ENCODE peak calls at places on chromosomes 3 and 15, in nine cellular contexts. U, K, N, C, I, E, V, W and A are unnamed samples. For H3K36me3, the result is how much of the 10 kb centered on the place peaks cover.

GRCh38 chr15:85890620-85890980 is 95.9 kb upstream of the KLHL25 start:
- DNase-seq in V (no peak), U (no peak), I (no peak), K (no peak), N (no peak), C (no peak), E (no peak), W (no peak), A (no peak)

GRCh38 chr3:98754483-98754882 is 8.7 kb upstream of the ST3GAL6 start:
- DNase-seq in E (no peak), N (no peak), W (no peak), K (no peak), C (no peak), V (no peak), I (no peak), U (no peak), A (no peak)

GRCh38 chr3:126654571-126655393 is at the start of gene TXNRD3:
- DNase-seq in W (peak), E (no peak), N (peak), I (peak), V (peak), K (peak), U (peak), C (peak), A (peak)

GRCh38 chr3:188818282-188818681 is 353.5 kb upstream of the TPRG1 start:
- DNase-seq in I (no peak), U (no peak), C (no peak), N (no peak), E (no peak), V (no peak), W (no peak), K (no peak), A (no peak)

GRCh38 chr15:56051700-56052099 is 58.3 kb upstream of the NEDD4 start:
- DNase-seq in N (no peak), W (no peak), U (no peak), I (no peak), C (no peak), E (no peak), V (no peak), K (no peak), A (no peak)

GRCh38 chr15:89211678-89212170 is 9.7 kb downstream of the RLBP1 start:
- DNase-seq in E (no peak), N (no peak), I (no peak), U (no peak), C (no peak), W (no peak), V (no peak), K (no peak), A (no peak)

GRCh38 chr15:89206908-89207331 is 14.5 kb downstream of the RLBP1 start:
- DNase-seq in C (peak), W (peak), N (peak), V (peak), E (peak), I (peak), U (peak), K (peak), A (peak)

GRCh38 chr3:190811775-190812480 is 50.6 kb downstream of the GMNC start:
- DNase-seq in V (peak), N (peak), U (peak), K (no peak), C (no peak), I (no peak), E (no peak), W (no peak), A (peak)

GRCh38 chr3:128459451-128459820 is 7.3 kb downstream of the DNAJB8 start:
- DNase-seq in N (no peak), U (no peak), I (no peak), K (no peak), C (no peak), W (peak), E (no peak), V (no peak), A (no peak)

GRCh38 chr15:59918994-59919951 is 84.8 kb upstream of the FOXB1 start:
- DNase-seq in N (no peak), V (peak), K (no peak), C (no peak), I (no peak), W (no peak), E (no peak), U (peak), A (no peak)

GRCh38 chr15:101258238-101259144 is 6.6 kb upstream of the CHSY1 start:
- DNase-seq in W (no peak), K (peak), V (peak), I (peak), U (peak), C (no peak), N (no peak), E (no peak), A (peak)

GRCh38 chr15:75639191-75639708 is 774 bp downstream of the IMP3 start:
- DNase-seq in U (no peak), N (no peak), E (no peak), W (no peak), V (peak), I (no peak), K (no peak), C (no peak), A (no peak)

DNA sequence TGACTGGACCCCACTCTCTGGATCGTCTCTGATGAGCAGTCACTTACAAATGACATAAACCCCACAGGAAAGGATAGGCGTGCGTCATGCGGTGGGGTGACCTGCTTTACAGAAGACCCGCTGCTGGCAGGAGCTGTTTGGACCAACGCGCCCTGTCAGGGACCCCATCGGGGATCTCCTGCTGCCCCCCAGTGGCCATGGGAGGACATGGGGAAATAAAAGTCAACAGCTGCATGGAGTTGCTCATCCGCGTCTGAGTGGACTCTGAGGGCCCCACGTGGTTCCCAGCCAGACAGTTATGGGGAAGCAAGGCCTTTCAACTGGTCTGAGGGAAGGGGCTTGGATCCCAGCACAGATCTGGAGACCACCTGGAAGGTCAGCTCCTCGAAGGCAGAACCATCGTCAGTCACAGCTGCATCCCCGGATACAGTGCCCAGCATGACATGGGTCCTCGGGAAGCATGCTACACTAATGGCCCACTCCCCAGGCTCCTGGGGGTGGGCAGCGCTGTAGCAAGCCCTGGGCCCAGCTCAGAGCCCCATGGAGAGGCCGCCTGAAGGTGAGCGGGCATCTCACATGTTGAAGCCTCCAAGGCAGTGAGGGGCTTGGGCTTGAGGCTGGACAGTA is 32.1 kb downstream of the PTH1R start:
- DNase-seq in K (peak), N (peak), C (peak), W (peak), E (peak), I (peak), U (peak), V (peak), A (peak)
- H3K4me3 ChIP-seq in K (no peak), N (no peak), C (no peak), W (no peak), E (peak), I (no peak), U (no peak), V (no peak), A (no peak)

GRCh38 chr15:42239528-42240245 is 31.6 kb upstream of the VPS39 start:
- DNase-seq in K (no peak), C (no peak), U (peak), W (no peak), V (no peak), E (no peak), N (no peak), I (no peak), A (no peak)
- H3K36me3 ChIP-seq in K (half or more), C (under half), U (under half), W (half or more), V (half or more), E (under half), N (under half), I (under half), A (under half)

GRCh38 chr3:28080716-28081115 is 160.7 kb upstream of the CMC1 start:
- DNase-seq in E (no peak), I (no peak), N (no peak), U (no peak), K (no peak), C (no peak), W (no peak), V (no peak), A (no peak)

GRCh38 chr3:28081533-28081947 is 159.9 kb upstream of the CMC1 start:
- DNase-seq in N (no peak), K (no peak), C (no peak), V (no peak), E (no peak), I (no peak), W (no peak), U (no peak), A (no peak)

DNA sequence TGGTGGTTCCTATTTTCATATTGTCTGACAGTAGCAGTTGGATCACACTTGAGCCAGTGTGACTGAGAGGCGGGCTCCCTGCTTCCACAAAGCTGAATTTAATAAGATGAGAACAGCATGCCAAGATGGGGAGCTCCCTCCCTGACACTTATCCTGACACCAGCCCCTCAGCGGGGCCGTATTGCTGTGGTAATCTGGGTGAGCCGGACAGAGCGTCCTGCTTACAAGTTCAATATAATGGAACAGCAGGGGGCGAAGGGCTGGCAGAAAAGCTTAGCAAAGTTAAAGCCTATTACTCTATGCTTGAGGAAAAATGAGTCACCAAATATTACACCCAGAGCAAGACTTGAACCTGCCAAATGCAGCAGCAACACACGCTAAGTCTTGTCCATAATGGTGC is 163.9 kb upstream of the CMC1 start:
- DNase-seq in W (no peak), V (no peak), N (no peak), E (no peak), C (no peak), K (no peak), U (peak), I (no peak), A (peak)
- H3K4me3 ChIP-seq in W (no peak), V (no peak), N (no peak), E (no peak), C (no peak), K (no peak), U (no peak), I (no peak), A (no peak)

GRCh38 chr15:42182328-42182901 is 25.7 kb downstream of the VPS39 start:
- DNase-seq in V (no peak), K (no peak), W (no peak), U (no peak), I (no peak), E (no peak), N (no peak), C (no peak), A (no peak)

GRCh38 chr15:42182976-42183375 is 25.1 kb downstream of the VPS39 start:
- DNase-seq in V (no peak), E (no peak), N (no peak), W (no peak), K (no peak), I (no peak), C (no peak), U (no peak), A (no peak)

GRCh38 chr15:42184736-42185135 is 23.4 kb downstream of the VPS39 start:
- DNase-seq in E (no peak), K (no peak), W (no peak), C (no peak), N (no peak), V (no peak), I (no peak), U (no peak), A (no peak)

GRCh38 chr15:42184313-42184712 is 23.8 kb downstream of the VPS39 start:
- DNase-seq in U (peak), C (no peak), K (no peak), N (no peak), I (no peak), V (no peak), W (no peak), E (no peak), A (no peak)
- H3K36me3 ChIP-seq in U (under half), C (half or more), K (half or more), N (under half), I (under half), V (half or more), W (half or more), E (half or more), A (under half)

GRCh38 chr3:11198495-11198894 is 44.2 kb downstream of the HRH1 start:
- DNase-seq in U (no peak), K (no peak), E (no peak), N (no peak), I (peak), C (no peak), V (no peak), W (no peak), A (no peak)

GRCh38 chr3:11198070-11198469 is 43.8 kb downstream of the HRH1 start:
- DNase-seq in V (no peak), C (no peak), W (no peak), U (no peak), E (no peak), K (no peak), I (peak), N (no peak), A (no peak)

GRCh38 chr3:11197471-11197870 is 43.2 kb downstream of the HRH1 start:
- DNase-seq in W (no peak), N (no peak), I (no peak), U (peak), K (no peak), E (no peak), C (no peak), V (no peak), A (no peak)

GRCh38 chr3:11195721-11196332 is 41.5 kb downstream of the HRH1 start:
- DNase-seq in E (no peak), W (no peak), U (peak), V (peak), N (no peak), I (peak), C (no peak), K (no peak), A (no peak)

GRCh38 chr3:11195201-11195600 is 40.9 kb downstream of the HRH1 start:
- DNase-seq in I (peak), U (no peak), W (no peak), N (no peak), K (no peak), V (no peak), C (no peak), E (no peak), A (no peak)
- H3K4me3 ChIP-seq in I (no peak), U (no peak), W (no peak), N (no peak), K (no peak), V (no peak), C (no peak), E (peak), A (no peak)

GRCh38 chr3:47607335-47607734 is 28.7 kb upstream of the CSPG5 start:
- DNase-seq in I (no peak), C (no peak), N (no peak), U (no peak), K (no peak), E (no peak), W (no peak), V (no peak), A (no peak)
- H3K36me3 ChIP-seq in I (under half), C (under half), N (under half), U (under half), K (half or more), E (under half), W (half or more), V (under half), A (half or more)

GRCh38 chr3:12964713-12965612 is 108.3 kb downstream of the IQSEC1 start:
- DNase-seq in N (peak), C (no peak), E (no peak), V (no peak), W (peak), I (no peak), K (no peak), U (no peak), A (no peak)

GRCh38 chr3:12965999-12966846 is 107.0 kb downstream of the IQSEC1 start:
- DNase-seq in W (peak), V (peak), I (no peak), E (no peak), N (no peak), C (no peak), U (no peak), K (no peak), A (no peak)

GRCh38 chr3:12963184-12963868 is 109.9 kb downstream of the IQSEC1 start:
- DNase-seq in I (no peak), C (no peak), K (no peak), N (no peak), W (peak), E (no peak), V (no peak), U (no peak), A (no peak)

GRCh38 chr3:12962292-12962691 is 110.9 kb downstream of the IQSEC1 start:
- DNase-seq in W (no peak), V (no peak), C (no peak), U (no peak), E (no peak), N (no peak), K (no peak), I (no peak), A (no peak)

GRCh38 chr3:12963869-12964712 is 109.1 kb downstream of the IQSEC1 start:
- DNase-seq in E (no peak), C (no peak), V (no peak), K (no peak), I (no peak), W (peak), N (no peak), U (peak), A (no peak)
- H3K4me3 ChIP-seq in E (no peak), C (no peak), V (no peak), K (no peak), I (no peak), W (no peak), N (no peak), U (no peak), A (no peak)

DNA sequence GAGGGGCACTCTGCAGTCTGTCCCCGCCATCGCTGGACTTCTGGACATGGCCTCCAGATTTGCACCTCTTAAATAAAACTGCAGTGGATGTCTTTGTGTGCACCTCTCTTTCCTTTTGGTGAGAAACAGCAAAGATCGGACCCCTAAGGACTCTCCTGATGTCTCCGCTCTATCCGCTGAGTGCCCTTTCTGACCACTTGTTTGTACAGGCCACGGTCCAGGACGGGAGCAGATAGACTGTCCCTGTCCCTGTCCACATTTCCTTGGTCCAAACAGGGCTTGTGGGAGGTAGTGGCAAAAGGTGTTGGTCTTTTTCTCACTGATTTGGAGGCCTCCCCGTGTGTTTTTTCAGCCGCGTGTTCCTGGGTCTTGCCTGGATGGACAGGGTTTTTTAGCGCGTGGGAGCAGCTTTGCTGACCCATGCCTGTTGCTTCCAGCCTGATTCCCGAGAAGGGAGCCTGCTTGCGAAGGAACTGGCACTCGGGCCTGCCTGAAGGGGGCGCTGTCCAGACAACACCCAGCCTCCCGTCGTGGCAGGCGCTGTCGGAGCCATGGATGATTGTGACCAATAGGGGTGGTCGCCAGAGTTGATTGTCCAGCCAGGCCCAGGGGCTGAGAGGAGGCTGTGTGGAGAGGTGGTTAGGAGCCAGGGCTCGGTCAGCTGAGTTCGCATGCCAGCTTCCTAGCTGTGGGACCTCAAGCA is 13.2 kb upstream of the STAB1 start:
- DNase-seq in W (peak), N (no peak), C (no peak), V (no peak), U (peak), K (no peak), I (no peak), E (no peak), A (peak)
- H3K36me3 ChIP-seq in W (half or more), N (under half), C (under half), V (half or more), U (half or more), K (half or more), I (under half), E (half or more), A (half or more)

GRCh38 chr3:197173620-197174019 is 124.8 kb downstream of the DLG1 start:
- DNase-seq in K (no peak), E (no peak), C (no peak), N (no peak), I (no peak), U (no peak), W (no peak), V (no peak), A (no peak)
- H3K4me3 ChIP-seq in K (no peak), E (no peak), C (no peak), N (no peak), I (no peak), U (no peak), W (no peak), V (no peak), A (no peak)